ENCODE peak calls at places on chromosomes 7 and 10, in ten cellular contexts. P is body of pancreas, G is fibroblast of lung, M is kidney epithelial cell, D is upper lobe of right lung, X is AG04450, C is heart left ventricle, Z is AG09309, H is astrocyte of the cerebellum, E is DND-41. K is an unnamed sample.

GRCh38 chr10:10160821-10161312 is 856.8 kb upstream of the CELF2 start:
- DNase-seq in E (no peak), D (peak; percentile 60), C (no peak), P (no peak), H (no peak), M (no peak), G (no peak), X (no peak), Z (no peak), K (no peak)

GRCh38 chr7:16067695-16068094 is 353.6 kb downstream of the CRPPA start:
- DNase-seq in H (no peak), P (no peak), D (no peak), E (no peak), M (no peak), G (no peak), Z (no peak), C (no peak), X (no peak), K (no peak)

GRCh38 chr7:66602159-66602558 is 26.5 kb upstream of the KCTD7 start:
- DNase-seq in D (peak; percentile 43), M (no peak), Z (no peak), G (no peak), E (no peak), C (no peak), H (no peak), P (no peak), X (no peak), K (no peak)

GRCh38 chr7:47945261-47946015 is 2.8 kb downstream of the PKD1L1 start:
- DNase-seq in C (peak; percentile 71), D (peak; percentile 85), M (no peak), X (no peak), Z (no peak), H (peak; percentile 52), G (peak; percentile 41), E (peak; percentile 65), P (peak; percentile 79), K (no peak)

GRCh38 chr10:74174533-74174932 is 23.5 kb downstream of the ADK start:
- DNase-seq in C (no peak), M (no peak), P (no peak), G (no peak), D (no peak), E (no peak), X (no peak), H (no peak), Z (no peak), K (no peak)

GRCh38 chr10:103910442-103911000 is 7.5 kb downstream of the STN1 start:
- DNase-seq in G (peak; percentile 43), E (no peak), P (no peak), M (no peak), H (no peak), Z (no peak), C (no peak), D (no peak), X (no peak), K (no peak)

GRCh38 chr7:22219739-22220493 is 137.0 kb downstream of the RAPGEF5 start:
- DNase-seq in D (no peak), Z (no peak), E (no peak), P (no peak), G (no peak), C (no peak), H (no peak), X (no peak), M (no peak), K (no peak)

GRCh38 chr10:25113231-25114035 is 61.4 kb upstream of the GPR158 start:
- DNase-seq in M (peak; percentile 21), Z (peak; percentile 33), E (peak; percentile 51), G (peak; percentile 72), C (peak; percentile 70), X (peak; percentile 10), P (peak; percentile 85), D (peak; percentile 77), H (peak; percentile 69), K (peak; percentile 39)

GRCh38 chr7:67447297-67447696 is 450.7 kb downstream of the TYW1 start:
- DNase-seq in C (no peak), Z (no peak), X (no peak), M (no peak), D (no peak), H (no peak), E (no peak), G (no peak), P (no peak), K (no peak)

GRCh38 chr7:52114509-52114908 is 797.9 kb upstream of the COBL start:
- DNase-seq in H (no peak), C (no peak), E (no peak), D (no peak), G (no peak), Z (no peak), P (no peak), M (no peak), X (no peak), K (no peak)

GRCh38 chr10:103708627-103709288 is 146.6 kb downstream of the SH3PXD2A start:
- DNase-seq in P (no peak), C (no peak), E (no peak), G (no peak), X (no peak), H (no peak), D (no peak), M (no peak), Z (no peak), K (no peak)

GRCh38 chr10:79127151-79127961 is 58.6 kb downstream of the ZMIZ1 start:
- DNase-seq in D (peak; percentile 96), X (no peak), Z (peak; percentile 54), P (peak; percentile 98), G (peak; percentile 85), H (no peak), E (no peak), C (peak; percentile 84), M (no peak), K (no peak)
- TF ChIP-seq CTCF in D (no peak), X (no peak), Z (no peak), P (peak; percentile 48), G (no peak), H (no peak), E (no peak), C (no peak), M (no peak), K (no peak)

GRCh38 chr7:153381275-153382119 is 621.9 kb downstream of the ACTR3B start:
- DNase-seq in P (peak; percentile 31), G (no peak), X (no peak), E (peak; percentile 37), C (no peak), D (peak; percentile 66), H (no peak), M (no peak), Z (no peak), K (no peak)
- H3K4me3 ChIP-seq in P (no peak overlapping the region), G (no peak overlapping the region), X (no peak overlapping the region), E (no peak overlapping the region), C (no peak overlapping the region), D (no peak overlapping the region), H (no peak overlapping the region), M (no peak overlapping the region), Z (no peak overlapping the region), K (no peak overlapping the region)

DNA sequence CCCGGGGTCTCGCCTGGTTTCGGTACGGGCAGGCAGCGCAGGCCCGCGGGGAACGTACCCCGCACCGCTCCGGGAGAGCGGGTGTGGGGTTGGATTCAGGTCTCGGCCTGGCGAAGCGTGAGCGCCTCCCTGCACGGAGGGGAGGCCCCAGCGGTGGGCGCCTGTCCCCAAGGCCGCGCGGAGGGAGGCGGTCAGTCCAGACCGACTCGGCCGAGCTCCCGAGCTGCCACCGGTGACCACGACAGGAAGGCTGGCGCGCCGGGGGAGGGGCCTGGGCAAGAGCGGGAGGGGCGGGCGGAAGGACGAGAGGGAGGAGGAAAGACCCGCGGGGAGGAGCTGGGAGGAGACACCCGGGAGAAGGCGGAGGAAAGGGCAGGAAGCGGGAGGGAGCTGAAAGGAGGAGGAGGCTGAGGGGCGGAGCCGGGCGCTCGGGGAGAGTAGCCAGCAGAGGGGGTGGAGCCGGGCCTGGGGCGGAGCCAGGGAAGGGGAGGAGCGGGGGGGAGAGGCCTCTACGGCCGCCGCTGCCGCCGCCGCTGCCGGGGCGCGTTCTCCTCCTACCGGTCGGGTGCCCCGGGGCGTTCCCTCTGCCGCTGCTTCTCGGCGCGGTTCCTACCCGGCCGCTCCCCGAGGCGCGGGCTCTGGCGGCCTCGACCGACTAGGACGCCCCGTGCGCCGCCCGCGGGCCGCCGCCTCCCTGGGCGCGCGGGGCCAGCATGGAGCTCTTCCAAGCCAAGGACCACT is at the start of gene INPP5F:
- DNase-seq in C (peak; percentile 100), H (peak; percentile 92), D (peak; percentile 100), P (peak; percentile 100), E (peak; percentile 99), X (peak; percentile 92), M (peak; percentile 75), Z (peak; percentile 86), G (peak; percentile 96), K (peak; percentile 91)
- TF ChIP-seq CTCF in C (no peak), H (peak; percentile 8), D (peak; percentile 28), P (peak; percentile 23), E (peak; percentile 30), X (peak; percentile 21), M (no peak), Z (peak; percentile 4), G (peak; percentile 15), K (no peak)

GRCh38 chr10:68559872-68560200 is 301 bp upstream of the TET1 start:
- DNase-seq in D (no peak), E (no peak), H (no peak), C (no peak), P (no peak), M (no peak), X (no peak), Z (no peak), G (no peak), K (no peak)

GRCh38 chr10:68562666-68563522 is 2.8 kb downstream of the TET1 start:
- DNase-seq in G (peak; percentile 67), D (no peak), P (no peak), H (no peak), M (no peak), X (no peak), Z (no peak), E (peak; percentile 56), C (no peak), K (no peak)

GRCh38 chr10:68560201-68560915 is at the start of gene TET1:
- DNase-seq in P (peak; percentile 47), M (no peak), H (no peak), Z (no peak), D (peak; percentile 65), X (no peak), C (peak; percentile 43), G (peak; percentile 54), E (peak; percentile 57), K (no peak)

GRCh38 chr10:68560916-68561691 is 967 bp downstream of the TET1 start:
- DNase-seq in G (peak; percentile 34), H (no peak), X (no peak), D (no peak), Z (no peak), C (no peak), P (peak; percentile 15), E (no peak), M (no peak), K (no peak)

DNA sequence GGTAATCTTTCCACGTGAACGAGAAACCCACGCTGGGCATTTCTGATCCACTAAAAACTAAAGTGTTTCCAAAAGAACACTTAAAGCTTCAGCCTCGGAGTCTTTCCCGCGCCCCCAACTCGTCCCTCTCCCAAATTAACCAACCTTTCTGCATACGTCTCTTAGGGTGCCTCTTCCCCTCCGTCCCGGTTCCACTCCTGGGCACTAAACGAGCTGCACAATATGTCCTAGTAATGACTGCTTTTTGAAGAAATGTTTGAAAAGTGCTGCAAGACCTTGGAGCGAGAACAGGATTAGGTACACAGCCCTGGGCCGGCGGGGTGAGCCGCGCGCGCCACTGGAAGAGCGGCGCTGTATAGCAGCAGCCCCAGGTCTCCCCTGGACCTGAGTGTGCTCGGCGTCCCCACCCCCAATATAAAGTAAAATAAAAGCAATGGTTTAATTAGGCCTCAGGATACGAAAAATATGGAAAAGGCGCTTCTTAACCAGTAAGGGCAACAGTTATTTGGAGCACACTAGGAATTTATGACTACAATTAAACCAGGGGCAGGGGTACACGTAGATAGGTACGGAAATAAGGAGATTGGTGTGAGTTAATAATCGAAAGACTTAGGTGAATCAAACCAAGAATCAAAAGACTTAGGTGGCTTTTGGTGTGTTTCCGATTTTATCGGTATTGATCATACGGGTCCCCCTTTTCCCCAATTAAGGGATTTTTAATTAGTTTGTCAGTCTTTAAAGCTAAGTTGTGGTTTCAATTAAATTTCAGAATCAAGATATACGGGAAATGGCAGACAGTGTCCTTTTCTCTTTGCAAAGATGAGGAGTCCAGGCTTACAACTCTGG is 1.9 kb downstream of the TET1 start:
- DNase-seq in P (no peak), E (no peak), Z (no peak), H (no peak), C (no peak), M (no peak), G (peak; percentile 36), D (no peak), X (no peak), K (no peak)
- H3K4me3 ChIP-seq in P (no peak overlapping the region), E (no peak overlapping the region), Z (peak overlapping the region; percentile 40), H (peak overlapping the region; percentile 92), C (peak overlapping the region; percentile 61), M (peak overlapping the region; percentile 80), G (peak overlapping the region; percentile 46), D (peak overlapping the region; percentile 67), X (peak overlapping the region; percentile 77), K (peak overlapping the region; percentile 90)